ENCODE peak calls at places on chromosome X, in ten cellular contexts. A, H, D, J, T, W, I, Q, E and O are unnamed samples.

GRCh38 chrX:45743081-45743533 is 542.4 kb upstream of the DIPK2B start:
- DNase-seq in I (no peak), W (no peak), D (no peak), J (peak), E (peak), H (peak), A (no peak), Q (no peak), T (no peak), O (no peak)

GRCh38 chrX:96474357-96475125 is 210.1 kb upstream of the DIAPH2 start:
- DNase-seq in H (peak), I (no peak), Q (no peak), T (no peak), W (no peak), E (no peak), A (no peak), D (no peak), J (no peak), O (no peak)

GRCh38 chrX:153439977-153440376 is 5.9 kb downstream of the TREX2 start:
- DNase-seq in I (no peak), E (no peak), A (no peak), D (no peak), H (no peak), Q (no peak), W (no peak), T (no peak), J (no peak), O (no peak)

GRCh38 chrX:153804100-153804595 is 9.7 kb downstream of the SSR4 start:
- DNase-seq in A (no peak), Q (no peak), H (no peak), I (no peak), E (no peak), W (no peak), J (no peak), D (no peak), T (peak), O (no peak)

GRCh38 chrX:48598645-48599044 is 1.4 kb downstream of the WDR13 start:
- DNase-seq in D (no peak), T (peak), A (no peak), H (no peak), W (no peak), J (no peak), Q (no peak), I (no peak), E (no peak), O (no peak)

GRCh38 chrX:119784747-119785446 is 6.5 kb downstream of the RPL39 start:
- DNase-seq in H (peak), Q (no peak), I (no peak), E (no peak), T (no peak), W (no peak), D (no peak), J (no peak), A (peak), O (no peak)

GRCh38 chrX:37846141-37846540 is 1.2 kb downstream of the DYNLT3 start:
- DNase-seq in A (no peak), T (no peak), E (no peak), D (no peak), I (no peak), J (no peak), W (no peak), H (peak), Q (no peak), O (no peak)

GRCh38 chrX:43744284-43744683 is 88.2 kb downstream of the MAOA start:
- DNase-seq in E (no peak), T (no peak), W (no peak), H (no peak), J (no peak), Q (no peak), I (no peak), A (no peak), D (no peak), O (no peak)

GRCh38 chrX:103538728-103539127 is 19.4 kb upstream of the RAB40A start:
- DNase-seq in A (no peak), W (no peak), H (peak), J (no peak), E (peak), Q (peak), T (no peak), I (no peak), D (no peak), O (no peak)

GRCh38 chrX:154531626-154532025 is 15.0 kb downstream of the G6PD start:
- DNase-seq in J (no peak), H (peak), D (no peak), Q (peak), W (no peak), A (no peak), I (no peak), T (no peak), E (peak), O (no peak)

GRCh38 chrX:38804481-38805293 is 3.4 kb downstream of the MID1IP1 start:
- DNase-seq in Q (peak), E (no peak), H (no peak), A (peak), J (no peak), T (peak), W (no peak), I (no peak), D (peak), O (no peak)

GRCh38 chrX:79330022-79330421 is 37.1 kb downstream of the ITM2A start:
- DNase-seq in W (no peak), I (no peak), Q (no peak), T (no peak), D (no peak), J (no peak), A (no peak), E (no peak), H (no peak), O (no peak)

GRCh38 chrX:132435222-132435621 is 53.6 kb downstream of the MBNL3 start:
- DNase-seq in H (no peak), Q (no peak), W (no peak), T (no peak), J (no peak), E (peak), D (no peak), I (no peak), A (no peak), O (no peak)

GRCh38 chrX:82134378-82134777 is 932.5 kb downstream of the SH3BGRL start:
- DNase-seq in Q (no peak), W (no peak), J (no peak), T (no peak), I (no peak), E (no peak), A (no peak), H (no peak), D (no peak), O (no peak)

GRCh38 chrX:84634201-84634782 is 132.0 kb upstream of the HDX start:
- DNase-seq in E (no peak), A (no peak), D (no peak), T (no peak), I (no peak), Q (no peak), H (no peak), W (no peak), J (no peak), O (no peak)

GRCh38 chrX:20623448-20623847 is 356.7 kb upstream of the RPS6KA3 start:
- DNase-seq in W (no peak), Q (no peak), T (no peak), H (no peak), E (no peak), A (no peak), J (peak), I (no peak), D (no peak), O (no peak)

GRCh38 chrX:107825698-107826285 is at the start of gene MID2:
- DNase-seq in I (no peak), E (peak), T (peak), A (peak), D (no peak), J (peak), Q (peak), H (no peak), W (no peak), O (no peak)

GRCh38 chrX:14598330-14598729 is 69.0 kb downstream of the GLRA2 start:
- DNase-seq in W (no peak), J (no peak), E (peak), D (no peak), Q (no peak), I (no peak), A (no peak), T (no peak), H (no peak), O (no peak)

GRCh38 chrX:125646195-125646594 is 326.5 kb downstream of the TEX13C start:
- DNase-seq in J (no peak), H (no peak), W (no peak), Q (no peak), I (no peak), A (no peak), D (no peak), E (no peak), T (no peak), O (no peak)

GRCh38 chrX:47185241-47185640 is 8.4 kb upstream of the UBA1 start:
- DNase-seq in T (no peak), A (no peak), I (no peak), E (no peak), H (no peak), Q (no peak), D (no peak), W (no peak), J (no peak), O (no peak)

GRCh38 chrX:53316860-53317237 is 35.5 kb upstream of the IQSEC2 start:
- DNase-seq in Q (no peak), W (no peak), J (no peak), I (no peak), E (no peak), T (no peak), D (no peak), A (no peak), H (no peak), O (no peak)

GRCh38 chrX:48573690-48574269 is 504 bp upstream of the RBM3 start:
- DNase-seq in Q (peak), T (no peak), I (no peak), H (no peak), A (no peak), W (no peak), E (no peak), J (no peak), D (no peak), O (no peak)

GRCh38 chrX:140091276-140091886 is 126.1 kb upstream of the CXorf66 start:
- DNase-seq in E (no peak), A (no peak), D (peak), T (peak), J (no peak), I (no peak), Q (peak), H (no peak), W (no peak), O (no peak)

GRCh38 chrX:22249371-22249770 is 23.3 kb upstream of the CBLL2 start:
- DNase-seq in Q (no peak), I (no peak), D (no peak), J (no peak), E (no peak), W (no peak), H (no peak), A (no peak), T (no peak), O (no peak)

GRCh38 chrX:152929898-152930297 is 32.0 kb downstream of the ZNF185 start:
- DNase-seq in I (no peak), D (no peak), Q (no peak), J (no peak), W (no peak), H (no peak), T (no peak), A (no peak), E (no peak), O (no peak)

DNA sequence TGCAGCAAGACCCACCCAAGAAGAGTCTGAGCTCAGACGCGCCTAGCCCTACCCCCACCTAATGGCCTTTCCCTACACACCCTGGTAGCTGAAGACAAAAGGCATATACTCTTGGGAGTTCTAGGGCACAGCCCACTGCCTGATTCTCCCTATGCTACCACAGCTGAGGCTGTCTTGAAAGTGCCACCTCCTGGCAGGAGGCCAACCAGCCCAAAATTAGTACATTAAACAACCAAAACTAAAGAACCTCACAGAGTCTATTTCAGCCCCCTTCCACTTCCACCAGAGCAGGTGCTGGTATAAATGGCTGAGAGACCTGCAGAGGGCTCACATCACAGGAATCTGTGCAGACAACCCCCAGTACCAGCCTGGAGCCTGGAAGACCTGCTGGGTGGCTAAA is 119.1 kb downstream of the HMGN5 start:
- DNase-seq in W (no peak), E (no peak), T (no peak), J (no peak), H (no peak), I (no peak), Q (no peak), A (no peak), D (no peak), O (no peak)
- TF ChIP-seq CTCF in W (no peak), E (no peak), T (no peak), J (no peak), H (no peak), I (no peak), Q (no peak), A (no peak), D (no peak), O (no peak)

GRCh38 chrX:110683925-110684324 is 111.7 kb downstream of the CHRDL1 start:
- DNase-seq in I (no peak), D (no peak), J (no peak), T (no peak), A (no peak), H (no peak), E (no peak), W (no peak), Q (no peak), O (no peak)

GRCh38 chrX:110675866-110676265 is 119.8 kb downstream of the CHRDL1 start:
- DNase-seq in A (no peak), J (no peak), T (no peak), E (no peak), D (no peak), W (no peak), Q (no peak), I (no peak), H (no peak), O (no peak)

DNA sequence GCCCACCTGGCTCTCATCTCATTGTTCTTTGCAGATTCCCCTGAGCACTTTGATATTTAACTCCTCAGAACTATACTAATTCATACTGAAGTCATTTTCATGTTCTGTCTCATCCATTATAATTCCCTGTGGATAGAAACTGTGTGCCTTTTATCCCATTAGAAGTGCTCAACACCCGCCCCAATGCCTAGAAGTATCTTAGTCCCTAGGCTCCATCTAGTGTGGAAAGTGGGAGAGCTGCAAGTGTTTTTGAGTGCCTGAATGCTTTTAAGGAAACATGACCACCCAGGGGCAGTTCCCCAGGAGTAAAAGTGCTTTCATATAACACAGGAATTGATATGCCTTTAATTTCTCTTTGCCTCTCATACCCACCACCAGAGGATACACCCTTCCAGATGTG is 117.0 kb downstream of the CHRDL1 start:
- DNase-seq in D (no peak), A (no peak), J (no peak), Q (no peak), T (no peak), W (no peak), E (no peak), H (no peak), I (no peak), O (no peak)
- TF ChIP-seq CTCF in D (no peak), A (no peak), J (no peak), Q (no peak), T (no peak), W (no peak), E (no peak), H (no peak), I (no peak), O (no peak)

DNA sequence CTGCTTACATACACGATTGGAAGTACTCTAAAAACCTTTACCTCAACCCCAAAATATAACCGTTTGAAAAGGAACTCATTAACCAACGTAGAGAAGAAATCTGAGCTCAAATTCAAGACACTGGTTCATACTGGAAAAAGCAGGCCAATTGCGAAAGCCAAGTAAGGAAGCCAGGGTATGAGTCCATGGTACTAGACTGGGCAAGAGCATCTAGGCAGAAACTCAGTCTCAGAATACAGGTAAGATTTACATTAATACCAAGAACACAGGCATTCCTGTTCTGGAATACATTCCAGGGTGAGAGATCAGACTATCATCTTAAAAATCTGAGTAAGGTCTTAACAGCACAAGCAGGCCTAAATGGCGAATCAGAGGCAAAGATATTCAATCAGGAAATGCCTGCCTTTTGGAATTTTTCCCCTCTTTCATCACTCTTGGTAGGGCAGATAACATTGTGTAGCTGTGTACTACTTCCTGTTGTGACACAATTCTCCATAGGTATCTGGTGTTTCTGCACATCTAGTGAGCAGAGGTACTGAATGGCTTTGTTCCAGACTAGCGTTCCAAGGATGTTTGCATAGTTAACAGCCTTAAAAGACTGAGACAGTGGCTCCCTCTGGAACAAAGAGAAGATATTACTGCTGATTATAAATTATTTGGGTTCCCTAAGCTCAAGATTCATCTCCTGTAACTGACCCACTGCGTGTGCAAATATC is 311.3 kb downstream of the PCDH19 start:
- DNase-seq in H (no peak), E (peak), W (no peak), J (no peak), I (no peak), T (no peak), Q (no peak), D (no peak), A (no peak), O (no peak)
- TF ChIP-seq CTCF in H (no peak), E (no peak), W (no peak), J (no peak), I (no peak), T (no peak), Q (no peak), D (no peak), A (no peak), O (no peak)

GRCh38 chrX:29707088-29707487 is 508.3 kb upstream of the MAGEB2 start:
- DNase-seq in H (no peak), W (no peak), I (no peak), J (no peak), T (no peak), Q (no peak), E (no peak), A (no peak), D (no peak), O (no peak)
- TF ChIP-seq CTCF in H (no peak), W (no peak), I (no peak), J (no peak), T (no peak), Q (no peak), E (no peak), A (no peak), D (no peak), O (no peak)

GRCh38 chrX:143648705-143649104 is 12.8 kb upstream of the SLITRK4 start:
- DNase-seq in I (no peak), H (no peak), W (no peak), Q (peak), T (no peak), J (no peak), A (no peak), D (no peak), E (no peak), O (no peak)
- TF ChIP-seq CTCF in I (no peak), H (no peak), W (no peak), Q (peak), T (no peak), J (no peak), A (no peak), D (no peak), E (peak), O (no peak)